ENCODE peak calls at places on chromosomes 5 and 9, in six cellular contexts. One of them, this sample, is unnamed.

GRCh38 chr5:142782976-142783539 is 12.9 kb downstream of the ARHGAP26 start:
- DNase-seq in body of pancreas: no peak
- DNase-seq in CD4-positive, alpha-beta T cell: no peak
- DNase-seq in GM23338: no peak
- DNase-seq in upper lobe of right lung: no peak
- DNase-seq in HFFc6: no peak
- DNase-seq in this sample: no peak

GRCh38 chr5:173581408-173582197 is 34.8 kb downstream of the BOD1 start:
- DNase-seq in HFFc6: no peak
- DNase-seq in CD4-positive, alpha-beta T cell: no peak
- DNase-seq in body of pancreas: peak
- DNase-seq in GM23338: peak
- DNase-seq in upper lobe of right lung: no peak
- DNase-seq in this sample: no peak

GRCh38 chr5:142360607-142361120 is 35.8 kb upstream of the SPRY4 start:
- DNase-seq in CD4-positive, alpha-beta T cell: no peak
- DNase-seq in GM23338: peak
- DNase-seq in HFFc6: peak
- DNase-seq in upper lobe of right lung: no peak
- DNase-seq in body of pancreas: peak
- DNase-seq in this sample: peak

GRCh38 chr5:160787247-160787646 is 64.8 kb downstream of the ATP10B start:
- DNase-seq in GM23338: peak
- DNase-seq in upper lobe of right lung: peak
- DNase-seq in body of pancreas: peak
- DNase-seq in HFFc6: no peak
- DNase-seq in CD4-positive, alpha-beta T cell: no peak
- DNase-seq in this sample: no peak

GRCh38 chr9:33465096-33465495 is 8.6 kb downstream of the NOL6 start:
- DNase-seq in CD4-positive, alpha-beta T cell: no peak
- DNase-seq in HFFc6: no peak
- DNase-seq in body of pancreas: no peak
- DNase-seq in upper lobe of right lung: no peak
- DNase-seq in GM23338: no peak
- DNase-seq in this sample: peak

GRCh38 chr9:114771901-114772300 is 33.9 kb downstream of the TNFSF15 start:
- DNase-seq in body of pancreas: no peak
- DNase-seq in HFFc6: no peak
- DNase-seq in GM23338: no peak
- DNase-seq in CD4-positive, alpha-beta T cell: no peak
- DNase-seq in upper lobe of right lung: no peak
- DNase-seq in this sample: no peak

GRCh38 chr5:172771439-172772111 is 580 bp upstream of the DUSP1 start:
- DNase-seq in upper lobe of right lung: no peak
- DNase-seq in HFFc6: no peak
- DNase-seq in GM23338: no peak
- DNase-seq in CD4-positive, alpha-beta T cell: peak
- DNase-seq in body of pancreas: peak
- DNase-seq in this sample: no peak

GRCh38 chr5:59712836-59713487 is 180.6 kb downstream of the PDE4D start:
- DNase-seq in upper lobe of right lung: no peak
- DNase-seq in GM23338: peak
- DNase-seq in HFFc6: no peak
- DNase-seq in CD4-positive, alpha-beta T cell: no peak
- DNase-seq in body of pancreas: no peak
- DNase-seq in this sample: no peak

GRCh38 chr9:113918697-113919390 is 42.7 kb downstream of the ZNF618 start:
- DNase-seq in GM23338: no peak
- DNase-seq in body of pancreas: no peak
- DNase-seq in CD4-positive, alpha-beta T cell: no peak
- DNase-seq in HFFc6: no peak
- DNase-seq in upper lobe of right lung: no peak
- DNase-seq in this sample: no peak

GRCh38 chr5:77029376-77029885 is 773 bp upstream of the AGGF1 start:
- DNase-seq in CD4-positive, alpha-beta T cell: no peak
- DNase-seq in body of pancreas: no peak
- DNase-seq in upper lobe of right lung: no peak
- DNase-seq in GM23338: no peak
- DNase-seq in HFFc6: no peak
- DNase-seq in this sample: no peak

GRCh38 chr5:102865510-102866314 is 110.6 kb downstream of the PAM start:
- DNase-seq in HFFc6: peak
- DNase-seq in CD4-positive, alpha-beta T cell: no peak
- DNase-seq in upper lobe of right lung: peak
- DNase-seq in GM23338: peak
- DNase-seq in body of pancreas: peak
- DNase-seq in this sample: peak

GRCh38 chr9:69965416-69966145 is 78.1 kb upstream of the MAMDC2 start:
- DNase-seq in upper lobe of right lung: no peak
- DNase-seq in HFFc6: peak
- DNase-seq in GM23338: no peak
- DNase-seq in CD4-positive, alpha-beta T cell: no peak
- DNase-seq in body of pancreas: no peak
- DNase-seq in this sample: no peak

GRCh38 chr9:115022760-115023434 is 92.5 kb upstream of the TNFSF8 start:
- DNase-seq in HFFc6: peak
- DNase-seq in upper lobe of right lung: no peak
- DNase-seq in GM23338: no peak
- DNase-seq in CD4-positive, alpha-beta T cell: no peak
- DNase-seq in body of pancreas: no peak
- DNase-seq in this sample: no peak

GRCh38 chr5:1000329-1000728 is 8.3 kb upstream of the NKD2 start:
- DNase-seq in upper lobe of right lung: no peak
- DNase-seq in CD4-positive, alpha-beta T cell: no peak
- DNase-seq in body of pancreas: no peak
- DNase-seq in GM23338: no peak
- DNase-seq in HFFc6: no peak
- DNase-seq in this sample: no peak

GRCh38 chr5:7592910-7593309 is 197.0 kb downstream of the ADCY2 start:
- DNase-seq in HFFc6: no peak
- DNase-seq in CD4-positive, alpha-beta T cell: no peak
- DNase-seq in upper lobe of right lung: no peak
- DNase-seq in body of pancreas: no peak
- DNase-seq in GM23338: peak
- DNase-seq in this sample: no peak

GRCh38 chr9:81848472-81848871 is 79.8 kb upstream of the SPATA31D4 start:
- DNase-seq in upper lobe of right lung: no peak
- DNase-seq in CD4-positive, alpha-beta T cell: no peak
- DNase-seq in body of pancreas: no peak
- DNase-seq in GM23338: peak
- DNase-seq in HFFc6: peak
- DNase-seq in this sample: no peak

GRCh38 chr5:73419414-73420390 is 28.9 kb downstream of the FOXD1 start:
- DNase-seq in CD4-positive, alpha-beta T cell: no peak
- DNase-seq in body of pancreas: no peak
- DNase-seq in HFFc6: no peak
- DNase-seq in upper lobe of right lung: no peak
- DNase-seq in GM23338: peak
- DNase-seq in this sample: no peak

GRCh38 chr9:6944093-6944551 is 186.3 kb downstream of the KDM4C start:
- DNase-seq in upper lobe of right lung: no peak
- DNase-seq in body of pancreas: no peak
- DNase-seq in GM23338: no peak
- DNase-seq in CD4-positive, alpha-beta T cell: no peak
- DNase-seq in HFFc6: peak
- DNase-seq in this sample: no peak

GRCh38 chr9:88736136-88736637 is 201.2 kb downstream of the NXNL2 start:
- DNase-seq in HFFc6: no peak
- DNase-seq in upper lobe of right lung: no peak
- DNase-seq in CD4-positive, alpha-beta T cell: no peak
- DNase-seq in GM23338: no peak
- DNase-seq in body of pancreas: no peak
- DNase-seq in this sample: no peak

GRCh38 chr9:128160603-128160987 is 530 bp downstream of the BBLN start:
- DNase-seq in GM23338: peak
- DNase-seq in HFFc6: peak
- DNase-seq in body of pancreas: no peak
- DNase-seq in upper lobe of right lung: no peak
- DNase-seq in CD4-positive, alpha-beta T cell: no peak
- DNase-seq in this sample: no peak

GRCh38 chr5:154868702-154869101 is 10.3 kb downstream of the CNOT8 start:
- DNase-seq in GM23338: peak
- DNase-seq in CD4-positive, alpha-beta T cell: no peak
- DNase-seq in HFFc6: peak
- DNase-seq in body of pancreas: no peak
- DNase-seq in upper lobe of right lung: no peak
- DNase-seq in this sample: no peak

GRCh38 chr5:132060501-132061161 is at the start of gene IL3:
- DNase-seq in CD4-positive, alpha-beta T cell: no peak
- DNase-seq in upper lobe of right lung: peak
- DNase-seq in HFFc6: no peak
- DNase-seq in GM23338: no peak
- DNase-seq in body of pancreas: peak
- DNase-seq in this sample: peak

GRCh38 chr5:19547640-19548039 is 440.4 kb downstream of the CDH18 start:
- DNase-seq in CD4-positive, alpha-beta T cell: no peak
- DNase-seq in GM23338: no peak
- DNase-seq in upper lobe of right lung: no peak
- DNase-seq in HFFc6: no peak
- DNase-seq in body of pancreas: no peak
- DNase-seq in this sample: no peak

GRCh38 chr5:147398860-147399259 is 111.0 kb downstream of the DPYSL3 start:
- DNase-seq in HFFc6: no peak
- DNase-seq in GM23338: no peak
- DNase-seq in CD4-positive, alpha-beta T cell: no peak
- DNase-seq in body of pancreas: no peak
- DNase-seq in upper lobe of right lung: no peak
- DNase-seq in this sample: no peak

GRCh38 chr5:147400076-147400809 is 109.6 kb downstream of the DPYSL3 start:
- DNase-seq in body of pancreas: no peak
- DNase-seq in upper lobe of right lung: no peak
- DNase-seq in CD4-positive, alpha-beta T cell: no peak
- DNase-seq in HFFc6: no peak
- DNase-seq in GM23338: no peak
- DNase-seq in this sample: no peak

GRCh38 chr5:147396070-147396469 is 113.8 kb downstream of the DPYSL3 start:
- DNase-seq in GM23338: no peak
- DNase-seq in CD4-positive, alpha-beta T cell: no peak
- DNase-seq in body of pancreas: peak
- DNase-seq in upper lobe of right lung: peak
- DNase-seq in HFFc6: no peak
- DNase-seq in this sample: no peak

GRCh38 chr5:147400836-147401235 is 109.0 kb downstream of the DPYSL3 start:
- DNase-seq in body of pancreas: no peak
- DNase-seq in GM23338: no peak
- DNase-seq in HFFc6: no peak
- DNase-seq in CD4-positive, alpha-beta T cell: no peak
- DNase-seq in upper lobe of right lung: no peak
- DNase-seq in this sample: no peak

DNA sequence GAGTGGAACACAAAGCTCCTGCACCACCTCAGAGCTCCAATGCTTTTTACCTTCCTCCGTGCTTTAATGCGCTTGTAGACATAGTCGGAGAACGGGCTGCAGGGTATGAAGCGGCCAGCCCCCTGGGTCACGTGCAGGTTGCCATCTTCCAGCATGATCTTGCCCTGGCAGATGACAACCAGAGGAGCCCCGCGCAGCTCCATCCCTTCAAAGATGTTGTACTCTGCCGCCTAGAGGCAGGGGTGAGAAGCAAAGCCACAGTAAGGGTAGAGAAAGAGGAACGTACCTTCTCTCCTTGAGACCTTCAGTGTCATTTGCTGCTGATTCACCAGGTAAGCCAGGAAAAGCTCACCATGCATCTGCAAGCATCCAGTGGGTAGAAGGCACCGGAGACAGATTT is 112.3 kb downstream of the DPYSL3 start:
- DNase-seq in CD4-positive, alpha-beta T cell: no peak
- DNase-seq in HFFc6: no peak
- DNase-seq in body of pancreas: no peak
- DNase-seq in GM23338: peak
- DNase-seq in upper lobe of right lung: no peak
- DNase-seq in this sample: no peak
- TF ChIP-seq CTCF in CD4-positive, alpha-beta T cell: no peak
- TF ChIP-seq CTCF in HFFc6: peak
- TF ChIP-seq CTCF in body of pancreas: no peak
- TF ChIP-seq CTCF in GM23338: peak
- TF ChIP-seq CTCF in upper lobe of right lung: no peak
- TF ChIP-seq CTCF in this sample: no peak

GRCh38 chr5:138463335-138464017 is 1.8 kb upstream of the EGR1 start:
- DNase-seq in GM23338: peak
- DNase-seq in body of pancreas: peak
- DNase-seq in upper lobe of right lung: no peak
- DNase-seq in CD4-positive, alpha-beta T cell: no peak
- DNase-seq in HFFc6: no peak
- DNase-seq in this sample: no peak
- TF ChIP-seq CTCF in GM23338: peak
- TF ChIP-seq CTCF in body of pancreas: no peak
- TF ChIP-seq CTCF in upper lobe of right lung: no peak
- TF ChIP-seq CTCF in CD4-positive, alpha-beta T cell: no peak
- TF ChIP-seq CTCF in HFFc6: no peak
- TF ChIP-seq CTCF in this sample: no peak

DNA sequence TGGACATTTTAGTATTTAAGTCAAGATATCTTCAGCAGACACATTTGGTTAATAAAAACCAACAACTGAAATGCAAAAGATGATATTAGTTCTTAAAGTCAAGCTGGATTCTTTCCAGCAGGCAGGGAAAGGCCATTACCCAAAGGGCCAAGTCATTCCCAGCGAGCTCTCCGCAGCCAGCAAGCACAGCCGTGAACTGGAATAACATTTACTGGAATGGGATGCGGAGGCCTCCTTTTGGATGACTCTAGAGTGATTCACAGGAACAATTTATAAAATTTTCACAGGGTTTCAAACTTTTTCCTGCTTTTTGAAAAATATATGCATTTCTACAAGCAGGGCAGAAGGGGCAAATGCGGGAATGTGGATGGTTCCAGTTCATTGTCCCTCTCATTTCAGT is 76.6 kb upstream of the DAB2 start:
- DNase-seq in GM23338: no peak
- DNase-seq in upper lobe of right lung: no peak
- DNase-seq in CD4-positive, alpha-beta T cell: no peak
- DNase-seq in body of pancreas: no peak
- DNase-seq in HFFc6: peak
- DNase-seq in this sample: no peak
- TF ChIP-seq CTCF in GM23338: no peak
- TF ChIP-seq CTCF in upper lobe of right lung: no peak
- TF ChIP-seq CTCF in CD4-positive, alpha-beta T cell: no peak
- TF ChIP-seq CTCF in body of pancreas: no peak
- TF ChIP-seq CTCF in HFFc6: no peak
- TF ChIP-seq CTCF in this sample: no peak

DNA sequence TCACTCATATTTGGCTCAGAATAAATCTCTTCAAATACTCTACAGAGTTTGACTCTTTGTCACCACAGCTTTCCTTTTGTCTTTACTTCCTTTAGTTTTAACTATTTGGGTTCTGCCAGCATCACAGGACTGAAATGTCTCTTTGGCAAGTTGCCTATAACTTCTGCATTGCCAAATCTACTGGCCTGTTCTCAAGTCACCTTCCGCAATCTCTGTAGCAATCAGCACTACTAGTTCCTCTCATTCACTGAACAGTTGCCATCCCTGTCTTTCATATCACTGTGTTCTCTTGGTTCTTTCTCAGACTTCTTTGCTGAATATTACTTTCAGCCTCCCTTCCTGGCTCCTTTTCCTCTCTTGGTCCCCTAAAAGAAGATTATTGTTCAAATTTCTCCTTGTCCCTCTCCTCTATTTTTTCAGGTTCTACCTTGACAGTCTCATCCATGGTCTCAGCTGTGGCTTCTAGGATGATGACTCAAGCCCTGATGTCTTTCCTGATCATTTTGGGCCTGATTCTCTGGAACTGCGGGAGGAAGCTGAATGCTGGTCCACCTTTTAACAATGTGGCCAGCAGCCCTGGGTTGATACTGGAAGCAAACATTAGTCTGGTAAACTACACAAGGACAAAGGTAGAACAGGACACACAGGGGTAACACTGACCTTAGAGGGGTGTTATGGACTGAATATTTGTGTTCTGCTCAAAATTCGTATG is 44.0 kb upstream of the LIFR start:
- DNase-seq in HFFc6: no peak
- DNase-seq in CD4-positive, alpha-beta T cell: no peak
- DNase-seq in upper lobe of right lung: no peak
- DNase-seq in GM23338: no peak
- DNase-seq in body of pancreas: no peak
- DNase-seq in this sample: no peak
- TF ChIP-seq CTCF in HFFc6: no peak
- TF ChIP-seq CTCF in CD4-positive, alpha-beta T cell: no peak
- TF ChIP-seq CTCF in upper lobe of right lung: no peak
- TF ChIP-seq CTCF in GM23338: no peak
- TF ChIP-seq CTCF in body of pancreas: no peak
- TF ChIP-seq CTCF in this sample: no peak